ENCODE peak calls at places on chromosome 1, in seven cellular contexts. One of them, this sample, is unnamed.

GRCh38 chr1:11395616-11396015 is 83.3 kb upstream of the DISP3 start:
- DNase-seq in Peyer's patch: no peak
- DNase-seq in fibroblast of lung: no peak
- DNase-seq in AG04450: no peak
- DNase-seq in GM12864: no peak
- DNase-seq in cardiac fibroblast: no peak
- DNase-seq in kidney epithelial cell: no peak
- DNase-seq in this sample: no peak

GRCh38 chr1:196128835-196129234 is 479.4 kb downstream of the KCNT2 start:
- DNase-seq in Peyer's patch: no peak
- DNase-seq in fibroblast of lung: no peak
- DNase-seq in AG04450: no peak
- DNase-seq in GM12864: no peak
- DNase-seq in cardiac fibroblast: no peak
- DNase-seq in kidney epithelial cell: no peak
- DNase-seq in this sample: no peak

GRCh38 chr1:227038401-227038800 is 98.3 kb downstream of the COQ8A start:
- DNase-seq in Peyer's patch: no peak
- DNase-seq in fibroblast of lung: peak
- DNase-seq in AG04450: no peak
- DNase-seq in GM12864: no peak
- DNase-seq in cardiac fibroblast: peak
- DNase-seq in kidney epithelial cell: no peak
- DNase-seq in this sample: no peak

GRCh38 chr1:1758692-1759455 is 19.4 kb downstream of the NADK start:
- DNase-seq in Peyer's patch: peak
- DNase-seq in fibroblast of lung: no peak
- DNase-seq in AG04450: no peak
- DNase-seq in GM12864: no peak
- DNase-seq in cardiac fibroblast: no peak
- DNase-seq in kidney epithelial cell: no peak
- DNase-seq in this sample: no peak

GRCh38 chr1:33060579-33061083 is 20.3 kb upstream of the AZIN2 start:
- DNase-seq in Peyer's patch: no peak
- DNase-seq in fibroblast of lung: peak
- DNase-seq in AG04450: peak
- DNase-seq in GM12864: no peak
- DNase-seq in cardiac fibroblast: peak
- DNase-seq in kidney epithelial cell: no peak
- DNase-seq in this sample: no peak

GRCh38 chr1:76826072-76826827 is 41.0 kb upstream of the ST6GALNAC5 start:
- DNase-seq in Peyer's patch: no peak
- DNase-seq in fibroblast of lung: peak
- DNase-seq in AG04450: no peak
- DNase-seq in GM12864: no peak
- DNase-seq in cardiac fibroblast: peak
- DNase-seq in kidney epithelial cell: no peak
- DNase-seq in this sample: no peak

GRCh38 chr1:234289538-234290305 is 83.5 kb upstream of the COA6 start:
- DNase-seq in Peyer's patch: no peak
- DNase-seq in fibroblast of lung: no peak
- DNase-seq in AG04450: no peak
- DNase-seq in GM12864: no peak
- DNase-seq in cardiac fibroblast: no peak
- DNase-seq in kidney epithelial cell: no peak
- DNase-seq in this sample: no peak

GRCh38 chr1:171219751-171220385 is 28.4 kb upstream of the FMO1 start:
- DNase-seq in Peyer's patch: no peak
- DNase-seq in fibroblast of lung: peak
- DNase-seq in AG04450: peak
- DNase-seq in GM12864: no peak
- DNase-seq in cardiac fibroblast: peak
- DNase-seq in kidney epithelial cell: peak
- DNase-seq in this sample: peak

GRCh38 chr1:208485512-208485911 is 241.3 kb upstream of the PLXNA2 start:
- DNase-seq in Peyer's patch: no peak
- DNase-seq in fibroblast of lung: no peak
- DNase-seq in AG04450: no peak
- DNase-seq in GM12864: no peak
- DNase-seq in cardiac fibroblast: no peak
- DNase-seq in kidney epithelial cell: no peak
- DNase-seq in this sample: no peak

GRCh38 chr1:240104662-240105061 is 13.0 kb downstream of the FMN2 start:
- DNase-seq in Peyer's patch: no peak
- DNase-seq in fibroblast of lung: peak
- DNase-seq in AG04450: no peak
- DNase-seq in GM12864: no peak
- DNase-seq in cardiac fibroblast: no peak
- DNase-seq in kidney epithelial cell: no peak
- DNase-seq in this sample: no peak

GRCh38 chr1:247209306-247209900 is 37.6 kb upstream of the ZNF124 start:
- DNase-seq in Peyer's patch: no peak
- DNase-seq in fibroblast of lung: no peak
- DNase-seq in AG04450: no peak
- DNase-seq in GM12864: no peak
- DNase-seq in cardiac fibroblast: peak
- DNase-seq in kidney epithelial cell: no peak
- DNase-seq in this sample: no peak

GRCh38 chr1:21322681-21323016 is 32.4 kb upstream of the ECE1 start:
- DNase-seq in Peyer's patch: no peak
- DNase-seq in fibroblast of lung: peak
- DNase-seq in AG04450: no peak
- DNase-seq in GM12864: no peak
- DNase-seq in cardiac fibroblast: peak
- DNase-seq in kidney epithelial cell: no peak
- DNase-seq in this sample: no peak

GRCh38 chr1:77831976-77832695 is 52.7 kb downstream of the MIGA1 start:
- DNase-seq in Peyer's patch: no peak
- DNase-seq in fibroblast of lung: peak
- DNase-seq in AG04450: no peak
- DNase-seq in GM12864: no peak
- DNase-seq in cardiac fibroblast: peak
- DNase-seq in kidney epithelial cell: no peak
- DNase-seq in this sample: no peak

GRCh38 chr1:205978676-205979075 is 24.5 kb downstream of the RAB7B start:
- DNase-seq in Peyer's patch: no peak
- DNase-seq in fibroblast of lung: no peak
- DNase-seq in AG04450: no peak
- DNase-seq in GM12864: no peak
- DNase-seq in cardiac fibroblast: no peak
- DNase-seq in kidney epithelial cell: no peak
- DNase-seq in this sample: no peak

GRCh38 chr1:18564661-18565060 is 66.0 kb upstream of the PAX7 start:
- DNase-seq in Peyer's patch: no peak
- DNase-seq in fibroblast of lung: no peak
- DNase-seq in AG04450: no peak
- DNase-seq in GM12864: no peak
- DNase-seq in cardiac fibroblast: no peak
- DNase-seq in kidney epithelial cell: no peak
- DNase-seq in this sample: no peak

GRCh38 chr1:18557621-18558465 is 72.8 kb upstream of the PAX7 start:
- DNase-seq in Peyer's patch: peak
- DNase-seq in fibroblast of lung: no peak
- DNase-seq in AG04450: no peak
- DNase-seq in GM12864: no peak
- DNase-seq in cardiac fibroblast: peak
- DNase-seq in kidney epithelial cell: no peak
- DNase-seq in this sample: no peak

GRCh38 chr1:18561967-18562366 is 68.7 kb upstream of the PAX7 start:
- DNase-seq in Peyer's patch: no peak
- DNase-seq in fibroblast of lung: no peak
- DNase-seq in AG04450: no peak
- DNase-seq in GM12864: no peak
- DNase-seq in cardiac fibroblast: no peak
- DNase-seq in kidney epithelial cell: no peak
- DNase-seq in this sample: no peak

GRCh38 chr1:18556364-18556763 is 74.3 kb upstream of the PAX7 start:
- DNase-seq in Peyer's patch: no peak
- DNase-seq in fibroblast of lung: peak
- DNase-seq in AG04450: no peak
- DNase-seq in GM12864: no peak
- DNase-seq in cardiac fibroblast: peak
- DNase-seq in kidney epithelial cell: no peak
- DNase-seq in this sample: no peak

GRCh38 chr1:18560692-18561091 is 70.0 kb upstream of the PAX7 start:
- DNase-seq in Peyer's patch: no peak
- DNase-seq in fibroblast of lung: no peak
- DNase-seq in AG04450: no peak
- DNase-seq in GM12864: no peak
- DNase-seq in cardiac fibroblast: no peak
- DNase-seq in kidney epithelial cell: no peak
- DNase-seq in this sample: no peak
- TF ChIP-seq CTCF in Peyer's patch: no peak
- TF ChIP-seq CTCF in fibroblast of lung: no peak
- TF ChIP-seq CTCF in AG04450: no peak
- TF ChIP-seq CTCF in GM12864: peak
- TF ChIP-seq CTCF in cardiac fibroblast: no peak
- TF ChIP-seq CTCF in kidney epithelial cell: no peak
- TF ChIP-seq CTCF in this sample: no peak

GRCh38 chr1:180261030-180261429 is 31.0 kb downstream of the LHX4 start:
- DNase-seq in Peyer's patch: no peak
- DNase-seq in fibroblast of lung: no peak
- DNase-seq in AG04450: no peak
- DNase-seq in GM12864: no peak
- DNase-seq in cardiac fibroblast: no peak
- DNase-seq in kidney epithelial cell: no peak
- DNase-seq in this sample: no peak

GRCh38 chr1:180260541-180260940 is 30.5 kb downstream of the LHX4 start:
- DNase-seq in Peyer's patch: no peak
- DNase-seq in fibroblast of lung: no peak
- DNase-seq in AG04450: no peak
- DNase-seq in GM12864: no peak
- DNase-seq in cardiac fibroblast: no peak
- DNase-seq in kidney epithelial cell: no peak
- DNase-seq in this sample: no peak

GRCh38 chr1:180258935-180259334 is 28.9 kb downstream of the LHX4 start:
- DNase-seq in Peyer's patch: no peak
- DNase-seq in fibroblast of lung: no peak
- DNase-seq in AG04450: no peak
- DNase-seq in GM12864: no peak
- DNase-seq in cardiac fibroblast: no peak
- DNase-seq in kidney epithelial cell: no peak
- DNase-seq in this sample: no peak

GRCh38 chr1:180258290-180258689 is 28.2 kb downstream of the LHX4 start:
- DNase-seq in Peyer's patch: no peak
- DNase-seq in fibroblast of lung: no peak
- DNase-seq in AG04450: no peak
- DNase-seq in GM12864: no peak
- DNase-seq in cardiac fibroblast: no peak
- DNase-seq in kidney epithelial cell: no peak
- DNase-seq in this sample: no peak

DNA sequence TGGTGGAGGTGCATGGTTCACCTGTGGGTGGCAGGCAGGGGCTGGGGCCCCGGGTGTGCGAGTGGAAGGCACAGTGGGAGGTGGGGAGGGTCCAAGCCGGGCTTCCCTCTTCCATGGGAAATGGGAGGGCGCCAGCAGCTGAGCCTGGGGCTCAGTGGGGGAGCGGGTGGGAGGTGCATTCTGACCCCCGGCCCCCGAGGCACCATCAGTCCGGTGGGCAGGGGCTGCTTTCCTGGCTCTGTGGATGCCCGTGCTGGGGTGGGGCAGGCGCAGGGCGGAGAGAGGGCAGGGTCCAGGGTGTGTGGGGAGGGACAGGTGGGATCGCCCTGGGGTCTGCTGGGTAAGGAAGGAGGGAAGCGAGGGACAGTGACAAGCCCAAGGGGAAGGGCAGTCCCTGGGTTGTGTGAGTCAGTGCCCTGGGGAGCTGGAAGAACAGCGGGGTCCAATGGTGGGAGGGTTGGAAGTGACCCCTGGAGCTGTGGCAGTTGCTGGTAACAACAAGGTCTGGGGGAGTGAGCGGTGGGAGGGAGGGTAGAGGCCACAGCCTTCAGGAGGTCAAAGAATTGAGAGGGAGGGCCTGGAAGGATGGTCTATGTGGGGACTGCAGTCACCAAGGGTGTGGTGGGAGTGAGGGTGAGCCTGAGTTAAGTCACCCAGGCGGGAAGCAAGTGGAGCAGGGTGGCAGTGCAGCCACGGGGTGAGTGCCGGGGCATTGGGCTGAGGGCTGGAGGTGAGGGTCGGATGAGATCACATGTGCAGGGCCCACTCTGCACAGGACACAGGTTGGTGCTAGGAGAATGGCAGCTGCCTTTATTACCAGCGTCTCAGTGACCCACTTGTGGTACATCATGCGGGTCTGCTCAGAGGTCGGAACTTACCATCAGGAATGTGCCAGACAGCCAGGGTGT is 29.6 kb downstream of the LHX4 start:
- DNase-seq in Peyer's patch: no peak
- DNase-seq in fibroblast of lung: no peak
- DNase-seq in AG04450: no peak
- DNase-seq in GM12864: no peak
- DNase-seq in cardiac fibroblast: no peak
- DNase-seq in kidney epithelial cell: no peak
- DNase-seq in this sample: no peak
- H3K4me3 ChIP-seq in Peyer's patch: no peak
- H3K4me3 ChIP-seq in fibroblast of lung: no peak
- H3K4me3 ChIP-seq in AG04450: no peak
- H3K4me3 ChIP-seq in GM12864: no peak
- H3K4me3 ChIP-seq in cardiac fibroblast: no peak
- H3K4me3 ChIP-seq in kidney epithelial cell: no peak
- H3K4me3 ChIP-seq in this sample: no peak

DNA sequence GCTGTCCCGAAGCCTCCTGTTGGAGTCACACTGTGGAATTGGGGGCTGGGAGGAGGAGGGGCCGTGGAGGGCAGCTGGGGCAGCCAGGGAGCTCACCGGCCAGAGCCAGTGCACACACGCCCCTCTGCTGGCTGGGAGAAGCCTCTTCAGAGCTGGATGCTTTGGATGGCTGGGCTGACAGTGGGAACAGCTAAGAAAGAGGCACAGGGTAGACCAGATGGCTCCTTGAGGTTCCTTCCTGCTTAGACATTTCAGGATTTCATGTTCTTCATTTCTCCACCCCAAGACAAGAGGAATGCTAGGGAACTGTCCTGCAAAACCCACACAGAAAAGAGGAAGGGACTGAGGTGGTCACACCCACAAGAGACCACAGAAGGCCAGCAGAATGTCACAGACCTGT is 254.8 kb upstream of the VAMP3 start:
- DNase-seq in Peyer's patch: no peak
- DNase-seq in fibroblast of lung: peak
- DNase-seq in AG04450: no peak
- DNase-seq in GM12864: no peak
- DNase-seq in cardiac fibroblast: no peak
- DNase-seq in kidney epithelial cell: no peak
- DNase-seq in this sample: no peak
- TF ChIP-seq CTCF in Peyer's patch: no peak
- TF ChIP-seq CTCF in fibroblast of lung: no peak
- TF ChIP-seq CTCF in AG04450: peak
- TF ChIP-seq CTCF in GM12864: no peak
- TF ChIP-seq CTCF in cardiac fibroblast: no peak
- TF ChIP-seq CTCF in kidney epithelial cell: peak
- TF ChIP-seq CTCF in this sample: peak

GRCh38 chr1:229432905-229433304 is 989 bp downstream of the ACTA1 start:
- DNase-seq in Peyer's patch: no peak
- DNase-seq in fibroblast of lung: no peak
- DNase-seq in AG04450: no peak
- DNase-seq in GM12864: no peak
- DNase-seq in cardiac fibroblast: no peak
- DNase-seq in kidney epithelial cell: no peak
- DNase-seq in this sample: no peak
- H3K4me3 ChIP-seq in Peyer's patch: no peak
- H3K4me3 ChIP-seq in fibroblast of lung: no peak
- H3K4me3 ChIP-seq in AG04450: no peak
- H3K4me3 ChIP-seq in GM12864: no peak
- H3K4me3 ChIP-seq in cardiac fibroblast: no peak
- H3K4me3 ChIP-seq in kidney epithelial cell: no peak
- H3K4me3 ChIP-seq in this sample: no peak

This sample was measured in epithelial cell of proximal tubule.